ENCODE peak calls at places on chromosomes 16 and 17, in ten cellular contexts. Y is C1 segment of cervical spinal cord; Z is activated T-cell treated with anti-CD3 and anti-CD28 coated beads for 1 hour; C is CD8-positive, alpha-beta memory T cell; N is AG08395; A is fibroblast of villous mesenchyme; F is fibroblast of the aortic adventitia; I is stimulated activated CD8-positive, alpha-beta memory T cell treated with anti-CD3 and anti-CD28 coated beads, Interleukin-15, amount 100 ng/mL, for 1 hour; B is IMR-90; T is stimulated activated effector memory CD8-positive, alpha-beta T cell treated with anti-CD3 and anti-CD28 coated beads, Interleukin-12 subunit alpha, Interleukin-12 subunit beta, amount 100 ng/mL, for 72 hours. W is an unnamed sample.

GRCh38 chr17:82913304-82914043 is 73.7 kb upstream of the ZNF750 start:
- DNase-seq in Y (no peak), Z (no peak), C (no peak), N (no peak), A (no peak), F (no peak), I (no peak), B (no peak), T (no peak), W (no peak)

GRCh38 chr16:85850344-85850880 is 48.5 kb upstream of the IRF8 start:
- DNase-seq in Y (no peak), Z (no peak), C (no peak), N (no peak), A (no peak), F (no peak), I (no peak), B (no peak), T (no peak), W (no peak)

GRCh38 chr17:46935658-46936266 is 12.8 kb downstream of the GOSR2 start:
- DNase-seq in Y (no peak), Z (no peak), C (no peak), N (no peak), A (peak), F (peak), I (no peak), B (no peak), T (no peak), W (no peak)

GRCh38 chr16:2520784-2521577 is 810 bp downstream of the AMDHD2 start:
- DNase-seq in Y (no peak), Z (no peak), C (peak), N (no peak), A (no peak), F (no peak), I (peak), B (no peak), T (no peak), W (peak)

GRCh38 chr17:33049781-33050414 is 58.3 kb downstream of the SPACA3 start:
- DNase-seq in Y (no peak), Z (peak), C (no peak), N (peak), A (peak), F (peak), I (peak), B (peak), T (peak), W (no peak)

GRCh38 chr16:22117666-22118065 is 25.3 kb downstream of the VWA3A start:
- DNase-seq in Y (no peak), Z (no peak), C (no peak), N (no peak), A (no peak), F (no peak), I (no peak), B (no peak), T (no peak), W (no peak)

GRCh38 chr16:278863-279366 is 1.5 kb upstream of the ARHGDIG start:
- DNase-seq in Y (no peak), Z (no peak), C (peak), N (no peak), A (peak), F (peak), I (no peak), B (peak), T (no peak), W (peak)

GRCh38 chr17:40951011-40951622 is 13.7 kb upstream of the KRT23 start:
- DNase-seq in Y (no peak), Z (no peak), C (no peak), N (no peak), A (no peak), F (no peak), I (no peak), B (no peak), T (no peak), W (no peak)

GRCh38 chr17:4215882-4216411 is 47.8 kb downstream of the ANKFY1 start:
- DNase-seq in Y (no peak), Z (no peak), C (no peak), N (no peak), A (no peak), F (no peak), I (no peak), B (no peak), T (no peak), W (no peak)

GRCh38 chr17:60959696-60960095 is 282.0 kb downstream of the BCAS3 start:
- DNase-seq in Y (no peak), Z (no peak), C (no peak), N (no peak), A (no peak), F (no peak), I (no peak), B (no peak), T (no peak), W (no peak)

GRCh38 chr16:20865420-20866126 is 34.6 kb downstream of the DCUN1D3 start:
- DNase-seq in Y (no peak), Z (no peak), C (no peak), N (peak), A (peak), F (peak), I (no peak), B (peak), T (no peak), W (no peak)

GRCh38 chr16:83200005-83200779 is 573.4 kb downstream of the CDH13 start:
- DNase-seq in Y (no peak), Z (no peak), C (no peak), N (no peak), A (no peak), F (no peak), I (no peak), B (peak), T (no peak), W (no peak)

GRCh38 chr16:50309527-50310307 is 43.4 kb downstream of the ADCY7 start:
- DNase-seq in Y (no peak), Z (no peak), C (no peak), N (no peak), A (no peak), F (no peak), I (no peak), B (no peak), T (no peak), W (no peak)

GRCh38 chr16:22346463-22346862 is 28.0 kb downstream of the CDR2 start:
- DNase-seq in Y (no peak), Z (no peak), C (no peak), N (no peak), A (no peak), F (no peak), I (no peak), B (no peak), T (no peak), W (no peak)

GRCh38 chr17:43338886-43339516 is 59.8 kb upstream of the ARL4D start:
- DNase-seq in Y (peak), Z (peak), C (peak), N (peak), A (peak), F (peak), I (peak), B (no peak), T (peak), W (peak)

GRCh38 chr17:68356520-68356919 is 65.2 kb downstream of the ARSG start:
- DNase-seq in Y (no peak), Z (peak), C (peak), N (no peak), A (no peak), F (no peak), I (peak), B (no peak), T (peak), W (peak)

GRCh38 chr16:1972490-1972877 is 631 bp downstream of the TBL3 start:
- DNase-seq in Y (no peak), Z (no peak), C (no peak), N (no peak), A (no peak), F (no peak), I (no peak), B (no peak), T (no peak), W (no peak)

GRCh38 chr16:85142771-85143211 is 30.5 kb upstream of the CIBAR2 start:
- DNase-seq in Y (no peak), Z (no peak), C (no peak), N (no peak), A (no peak), F (no peak), I (no peak), B (no peak), T (no peak), W (peak)

GRCh38 chr16:11635127-11635652 is 33.1 kb upstream of the SNN start:
- DNase-seq in Y (no peak), Z (no peak), C (no peak), N (no peak), A (no peak), F (no peak), I (no peak), B (no peak), T (no peak), W (no peak)

GRCh38 chr17:2837147-2837561 is 40.9 kb downstream of the RAP1GAP2 start:
- DNase-seq in Y (no peak), Z (no peak), C (peak), N (no peak), A (no peak), F (no peak), I (no peak), B (no peak), T (no peak), W (peak)

GRCh38 chr16:18803569-18804462 is 2.5 kb upstream of the ARL6IP1 start:
- DNase-seq in Y (no peak), Z (no peak), C (no peak), N (peak), A (peak), F (peak), I (no peak), B (peak), T (no peak), W (no peak)

GRCh38 chr16:65717006-65717720 is 595.3 kb upstream of the CDH11 start:
- DNase-seq in Y (no peak), Z (no peak), C (no peak), N (no peak), A (no peak), F (no peak), I (no peak), B (no peak), T (no peak), W (no peak)

GRCh38 chr17:4189280-4189679 is 46.3 kb downstream of the CYB5D2 start:
- DNase-seq in Y (no peak), Z (no peak), C (peak), N (no peak), A (no peak), F (no peak), I (no peak), B (no peak), T (no peak), W (no peak)

GRCh38 chr16:4203748-4204147 is 38.1 kb downstream of the SRL start:
- DNase-seq in Y (no peak), Z (no peak), C (no peak), N (no peak), A (no peak), F (no peak), I (no peak), B (no peak), T (no peak), W (no peak)